ENCODE peak calls at places on chromosome 20, in six cellular contexts. H is breast epithelium, V is GM23338, N is spleen, J is prostate gland, X is HL-60. M is an unnamed sample.

GRCh38 chr20:47146703-47147102 is 209.8 kb downstream of the ZMYND8 start:
- DNase-seq in H (no peak), V (no peak), N (no peak), J (no peak), X (no peak), M (no peak)

GRCh38 chr20:58087567-58087858 is 140.9 kb downstream of the ANKRD60 start:
- DNase-seq in H (no peak), V (no peak), N (no peak), J (no peak), X (no peak), M (no peak)

GRCh38 chr20:53606364-53606985 is 12.8 kb upstream of the ZNF217 start:
- DNase-seq in H (peak), V (no peak), N (no peak), J (no peak), X (no peak), M (no peak)

GRCh38 chr20:23245553-23246128 is 105.0 kb upstream of the NXT1 start:
- DNase-seq in H (no peak), V (peak), N (peak), J (peak), X (peak), M (no peak)

GRCh38 chr20:51697119-51697826 is 70.9 kb downstream of the ATP9A start:
- DNase-seq in H (no peak), V (no peak), N (no peak), J (no peak), X (no peak), M (no peak)

GRCh38 chr20:21251278-21251677 is 51.9 kb upstream of the XRN2 start:
- DNase-seq in H (no peak), V (no peak), N (no peak), J (no peak), X (no peak), M (no peak)

GRCh38 chr20:8117636-8118413 is 14.2 kb upstream of the PLCB1 start:
- DNase-seq in H (no peak), V (no peak), N (no peak), J (no peak), X (no peak), M (no peak)

GRCh38 chr20:59824711-59825562 is 108.5 kb downstream of the SYCP2 start:
- DNase-seq in H (peak), V (no peak), N (peak), J (no peak), X (no peak), M (no peak)

GRCh38 chr20:44033344-44033743 is 118.7 kb downstream of the TOX2 start:
- DNase-seq in H (no peak), V (no peak), N (no peak), J (no peak), X (no peak), M (peak)

GRCh38 chr20:51678041-51678697 is 90.0 kb downstream of the ATP9A start:
- DNase-seq in H (no peak), V (peak), N (no peak), J (peak), X (no peak), M (no peak)

GRCh38 chr20:47351643-47352331 is 4.7 kb downstream of the ZMYND8 start:
- DNase-seq in H (no peak), V (peak), N (peak), J (no peak), X (no peak), M (no peak)

GRCh38 chr20:13274311-13274965 is 53.4 kb downstream of the ISM1 start:
- DNase-seq in H (no peak), V (peak), N (no peak), J (no peak), X (no peak), M (no peak)

GRCh38 chr20:20552076-20552475 is 160.4 kb downstream of the RALGAPA2 start:
- DNase-seq in H (no peak), V (no peak), N (no peak), J (no peak), X (no peak), M (no peak)

GRCh38 chr20:37071481-37071911 is 24.3 kb downstream of the RBL1 start:
- DNase-seq in H (no peak), V (no peak), N (no peak), J (no peak), X (no peak), M (no peak)

GRCh38 chr20:36097331-36097730 is 57.2 kb upstream of the EPB41L1 start:
- DNase-seq in H (no peak), V (no peak), N (no peak), J (no peak), X (no peak), M (no peak)

GRCh38 chr20:25987073-25987927 is 290.6 kb upstream of the ZNF337 start:
- DNase-seq in H (no peak), V (peak), N (peak), J (no peak), X (peak), M (no peak)

GRCh38 chr20:25989196-25989595 is 292.5 kb upstream of the ZNF337 start:
- DNase-seq in H (no peak), V (no peak), N (peak), J (no peak), X (no peak), M (no peak)

GRCh38 chr20:25985597-25985996 is 288.9 kb upstream of the ZNF337 start:
- DNase-seq in H (no peak), V (no peak), N (no peak), J (no peak), X (no peak), M (no peak)

GRCh38 chr20:25984933-25985332 is 288.3 kb upstream of the ZNF337 start:
- DNase-seq in H (no peak), V (no peak), N (peak), J (no peak), X (no peak), M (peak)
- H3K4me3 ChIP-seq in H (peak), V (no peak), N (no peak), J (no peak), X (no peak), M (peak)

DNA sequence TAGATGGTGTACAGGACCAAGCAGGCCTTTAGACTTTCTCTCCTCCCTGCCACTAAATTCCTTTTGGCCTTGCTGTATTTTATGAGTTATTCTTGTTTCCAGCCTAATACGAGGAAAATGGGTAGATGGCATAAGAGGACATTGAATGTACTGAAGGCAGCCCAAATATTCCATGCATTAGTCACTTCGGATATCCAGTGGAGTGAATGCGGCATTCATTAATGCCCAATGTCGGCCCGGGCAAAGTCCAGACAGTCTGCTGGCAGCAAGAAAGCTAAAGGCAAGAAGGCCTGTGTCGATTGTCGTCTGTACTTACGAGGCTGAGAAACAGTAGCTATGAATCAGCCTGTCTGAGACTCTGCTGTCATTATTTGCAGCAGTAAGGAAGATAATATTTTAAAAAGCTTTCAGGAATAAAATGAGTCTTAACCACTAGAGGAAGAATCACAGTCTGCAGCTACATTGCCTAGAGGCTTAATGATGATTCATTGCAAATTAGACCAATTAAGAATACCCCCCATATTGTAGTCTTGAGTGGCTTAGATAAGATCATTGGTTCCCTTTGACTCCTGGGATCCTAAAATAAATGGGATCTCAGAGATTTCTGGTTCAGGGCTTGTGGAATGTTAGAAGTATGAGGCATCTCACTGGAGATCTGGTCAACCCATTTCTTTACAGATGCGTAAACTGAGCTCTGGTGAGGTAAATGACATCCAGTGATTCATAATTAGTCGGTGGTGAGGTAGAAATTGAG is 534.1 kb upstream of the JAG1 start:
- DNase-seq in H (no peak), V (no peak), N (no peak), J (no peak), X (no peak), M (no peak)
- TF ChIP-seq POLR2AphosphoS5 in H (no peak), V (no peak), N (no peak), J (no peak), X (no peak), M (no peak)

GRCh38 chr20:49610701-49611538 is 43.0 kb upstream of the PTGIS start:
- DNase-seq in H (peak), V (peak), N (peak), J (peak), X (peak), M (peak)
- H3K4me3 ChIP-seq in H (peak), V (peak), N (peak), J (no peak), X (peak), M (peak)

DNA sequence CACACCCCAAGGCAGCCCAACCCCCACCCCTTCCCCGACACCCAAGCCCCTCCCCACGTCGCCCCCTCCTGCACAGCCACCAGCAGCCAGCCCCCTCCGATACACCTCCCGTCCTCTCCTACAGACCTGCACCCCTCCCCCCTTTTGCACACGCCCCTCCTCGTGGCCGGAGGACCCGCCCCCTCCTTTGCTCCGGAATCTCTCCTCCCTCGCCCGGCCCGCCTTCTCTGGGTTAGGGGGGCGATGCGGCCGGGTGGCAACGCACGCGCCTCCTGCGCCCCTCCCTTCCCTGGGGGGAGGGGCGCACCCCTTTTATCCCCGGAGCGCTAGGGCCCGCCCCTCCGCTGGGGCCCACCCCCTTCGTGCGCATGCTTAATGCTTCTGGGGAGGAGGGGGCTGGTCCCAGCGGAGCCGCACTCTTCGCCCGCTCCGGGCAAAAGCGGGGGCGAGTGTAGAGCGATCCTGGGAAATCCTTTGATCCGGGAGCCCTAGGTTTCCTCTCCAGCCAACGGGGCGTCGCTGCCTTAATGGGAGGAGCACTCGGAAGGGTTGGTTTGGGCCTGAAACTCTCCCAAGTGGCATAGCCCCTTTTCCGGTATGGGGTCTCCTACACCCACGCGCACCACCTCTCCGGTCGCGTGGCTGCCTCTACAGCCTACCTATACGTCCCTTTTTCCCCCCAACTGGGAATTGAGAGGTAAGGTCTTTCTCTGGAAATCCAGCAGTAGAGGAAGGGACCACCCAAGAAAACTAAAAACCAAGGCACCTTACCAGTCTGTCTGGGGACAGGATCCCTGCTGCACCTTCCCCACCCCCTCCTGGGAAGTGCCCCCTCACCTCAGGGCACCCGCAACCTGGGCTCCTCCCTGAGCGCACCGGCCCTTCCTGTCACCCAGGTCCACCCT is 1.9 kb downstream of the SOX12 start:
- DNase-seq in H (peak), V (peak), N (peak), J (peak), X (peak), M (peak)
- TF ChIP-seq POLR2AphosphoS5 in H (peak), V (peak), N (peak), J (peak), X (no peak), M (peak)

GRCh38 chr20:14481863-14482262 is 144.5 kb upstream of the FLRT3 start:
- DNase-seq in H (no peak), V (no peak), N (no peak), J (no peak), X (no peak), M (no peak)
- H3K4me3 ChIP-seq in H (no peak), V (no peak), N (no peak), J (no peak), X (no peak), M (no peak)

GRCh38 chr20:62337558-62338293 is 29.4 kb downstream of the LAMA5 start:
- DNase-seq in H (no peak), V (no peak), N (peak), J (no peak), X (peak), M (no peak)

GRCh38 chr20:62336329-62336728 is 30.8 kb downstream of the LAMA5 start:
- DNase-seq in H (no peak), V (no peak), N (no peak), J (no peak), X (no peak), M (no peak)

GRCh38 chr20:62335532-62335931 is 31.6 kb downstream of the LAMA5 start:
- DNase-seq in H (no peak), V (no peak), N (no peak), J (no peak), X (no peak), M (no peak)

GRCh38 chr20:62338294-62338620 is 28.9 kb downstream of the LAMA5 start:
- DNase-seq in H (no peak), V (no peak), N (no peak), J (no peak), X (no peak), M (no peak)

GRCh38 chr20:62336775-62337557 is 30.1 kb downstream of the LAMA5 start:
- DNase-seq in H (no peak), V (no peak), N (peak), J (no peak), X (no peak), M (no peak)
- TF ChIP-seq POLR2AphosphoS5 in H (no peak), V (no peak), N (no peak), J (no peak), X (no peak), M (no peak)

GRCh38 chr20:62944184-62944583 is 6.2 kb downstream of the GID8 start:
- DNase-seq in H (no peak), V (no peak), N (peak), J (no peak), X (no peak), M (no peak)
- H3K4me3 ChIP-seq in H (no peak), V (no peak), N (no peak), J (no peak), X (no peak), M (no peak)

GRCh38 chr20:62918830-62919229 is 7.5 kb downstream of the DIDO1 start:
- DNase-seq in H (no peak), V (no peak), N (no peak), J (no peak), X (no peak), M (no peak)

GRCh38 chr20:62920039-62920645 is 6.2 kb downstream of the DIDO1 start:
- DNase-seq in H (no peak), V (no peak), N (peak), J (no peak), X (no peak), M (no peak)

GRCh38 chr20:62923669-62924566 is 2.4 kb downstream of the DIDO1 start:
- DNase-seq in H (no peak), V (no peak), N (no peak), J (no peak), X (no peak), M (no peak)

GRCh38 chr20:62922451-62922921 is 3.8 kb downstream of the DIDO1 start:
- DNase-seq in H (no peak), V (no peak), N (no peak), J (peak), X (no peak), M (no peak)

DNA sequence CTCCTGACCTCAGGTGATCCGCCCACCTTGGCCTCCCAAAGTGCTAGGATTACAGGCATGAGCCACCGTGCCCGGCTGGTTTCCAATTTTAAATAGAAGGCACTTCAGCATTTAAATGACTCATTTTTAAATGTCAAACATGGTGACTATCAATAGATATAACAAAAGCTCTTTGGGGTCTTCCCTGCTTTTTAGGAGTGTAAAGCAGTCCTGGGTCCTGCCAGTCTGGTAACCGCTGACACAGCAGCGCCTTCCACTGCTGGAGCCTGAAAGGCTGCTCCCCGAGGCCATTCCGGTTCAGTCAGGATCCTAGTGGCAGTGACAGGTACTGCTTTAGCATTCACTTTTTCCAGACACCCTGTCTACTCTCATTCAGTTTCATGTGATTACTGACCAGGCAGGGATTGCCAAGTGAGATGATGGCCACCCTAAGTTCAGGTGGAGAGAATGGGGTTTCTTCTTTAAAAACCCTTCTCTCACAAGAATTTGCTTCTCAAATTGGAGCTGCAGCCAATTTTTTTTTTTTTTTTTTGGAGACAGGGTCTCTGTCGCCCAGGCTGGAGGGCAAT is 5.1 kb downstream of the DIDO1 start:
- DNase-seq in H (peak), V (peak), N (no peak), J (peak), X (peak), M (no peak)
- TF ChIP-seq POLR2AphosphoS5 in H (no peak), V (no peak), N (peak), J (peak), X (no peak), M (no peak)

GRCh38 chr20:32749914-32750637 is 6.8 kb upstream of the COMMD7 start:
- DNase-seq in H (no peak), V (peak), N (no peak), J (no peak), X (no peak), M (no peak)
- H3K4me3 ChIP-seq in H (no peak), V (peak), N (no peak), J (no peak), X (no peak), M (no peak)

DNA sequence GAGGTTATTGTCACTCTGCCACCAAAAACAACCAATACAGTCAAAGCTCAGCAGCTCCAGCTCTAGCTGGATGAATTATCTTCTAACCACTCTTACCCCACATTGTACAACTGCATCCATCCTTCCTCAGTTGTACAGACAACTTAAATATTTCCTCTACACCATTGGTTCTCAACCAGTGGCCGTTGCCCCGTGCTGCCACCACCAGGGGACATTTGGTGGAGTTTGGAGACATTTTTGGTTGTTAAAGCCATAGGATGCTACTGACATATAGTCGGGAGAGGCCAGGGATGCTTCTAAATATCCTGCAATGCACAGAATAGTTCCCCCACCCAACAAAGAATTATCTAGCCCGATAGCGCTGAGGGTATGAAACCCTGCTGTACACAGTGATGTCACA is 59.3 kb downstream of the SHLD1 start:
- DNase-seq in H (no peak), V (no peak), N (no peak), J (no peak), X (no peak), M (no peak)
- TF ChIP-seq POLR2AphosphoS5 in H (no peak), V (no peak), N (no peak), J (no peak), X (no peak), M (no peak)